ENCODE peak calls at places on chromosomes 4 and X, in five cellular contexts. One of them, this sample, is unnamed.

GRCh38 chrX:23993012-23993633 is 33.9 kb downstream of the KLHL15 start:
- DNase-seq in tibial nerve: no peak
- DNase-seq in fibroblast of lung: peak
- DNase-seq in Daoy: peak
- DNase-seq in endodermal cell: no peak
- DNase-seq in this sample: no peak

GRCh38 chr4:188372856-188373255 is 233.6 kb downstream of the TRIML1 start:
- DNase-seq in tibial nerve: no peak
- DNase-seq in endodermal cell: peak
- DNase-seq in fibroblast of lung: no peak
- DNase-seq in Daoy: no peak
- DNase-seq in this sample: no peak

GRCh38 chr4:152109585-152110509 is 349.0 kb upstream of the GATB start:
- DNase-seq in Daoy: no peak
- DNase-seq in tibial nerve: no peak
- DNase-seq in fibroblast of lung: no peak
- DNase-seq in endodermal cell: no peak
- DNase-seq in this sample: no peak

GRCh38 chrX:29653721-29654120 is 561.6 kb upstream of the MAGEB2 start:
- DNase-seq in tibial nerve: no peak
- DNase-seq in Daoy: no peak
- DNase-seq in fibroblast of lung: no peak
- DNase-seq in endodermal cell: no peak
- DNase-seq in this sample: no peak

GRCh38 chrX:110003167-110004156 is 548 bp downstream of the TMEM164 start:
- DNase-seq in endodermal cell: peak
- DNase-seq in Daoy: no peak
- DNase-seq in fibroblast of lung: peak
- DNase-seq in tibial nerve: no peak
- DNase-seq in this sample: peak

GRCh38 chr4:25928956-25929336 is 14.9 kb downstream of the SMIM20 start:
- DNase-seq in tibial nerve: no peak
- DNase-seq in fibroblast of lung: peak
- DNase-seq in Daoy: peak
- DNase-seq in endodermal cell: no peak
- DNase-seq in this sample: no peak

GRCh38 chr4:55021214-55021613 is 104.2 kb downstream of the KDR start:
- DNase-seq in tibial nerve: no peak
- DNase-seq in fibroblast of lung: no peak
- DNase-seq in endodermal cell: no peak
- DNase-seq in Daoy: no peak
- DNase-seq in this sample: no peak

GRCh38 chr4:11782859-11783258 is 354.2 kb upstream of the HS3ST1 start:
- DNase-seq in endodermal cell: no peak
- DNase-seq in fibroblast of lung: no peak
- DNase-seq in tibial nerve: no peak
- DNase-seq in Daoy: no peak
- DNase-seq in this sample: no peak

GRCh38 chrX:47174846-47175587 is 18.6 kb upstream of the UBA1 start:
- DNase-seq in fibroblast of lung: no peak
- DNase-seq in endodermal cell: no peak
- DNase-seq in Daoy: no peak
- DNase-seq in tibial nerve: no peak
- DNase-seq in this sample: peak

GRCh38 chr4:7358100-7358735 is 76.5 kb downstream of the PSAPL1 start:
- DNase-seq in tibial nerve: no peak
- DNase-seq in fibroblast of lung: peak
- DNase-seq in Daoy: peak
- DNase-seq in endodermal cell: no peak
- DNase-seq in this sample: no peak

GRCh38 chr4:105022811-105023667 is 123.6 kb upstream of the TET2 start:
- DNase-seq in Daoy: peak
- DNase-seq in tibial nerve: no peak
- DNase-seq in endodermal cell: peak
- DNase-seq in fibroblast of lung: peak
- DNase-seq in this sample: peak

GRCh38 chr4:786074-786741 is 39.7 kb downstream of the CPLX1 start:
- DNase-seq in endodermal cell: peak
- DNase-seq in Daoy: no peak
- DNase-seq in fibroblast of lung: no peak
- DNase-seq in tibial nerve: peak
- DNase-seq in this sample: peak

GRCh38 chrX:53294024-53294648 is 12.8 kb upstream of the IQSEC2 start:
- DNase-seq in endodermal cell: no peak
- DNase-seq in Daoy: no peak
- DNase-seq in tibial nerve: no peak
- DNase-seq in fibroblast of lung: no peak
- DNase-seq in this sample: no peak

GRCh38 chr4:183318656-183319055 is 1.4 kb downstream of the CLDN22 start:
- DNase-seq in Daoy: no peak
- DNase-seq in fibroblast of lung: no peak
- DNase-seq in tibial nerve: no peak
- DNase-seq in endodermal cell: no peak
- DNase-seq in this sample: no peak

GRCh38 chr4:77576351-77576750 is 29.3 kb upstream of the CXCL13 start:
- DNase-seq in tibial nerve: no peak
- DNase-seq in Daoy: no peak
- DNase-seq in fibroblast of lung: peak
- DNase-seq in endodermal cell: no peak
- DNase-seq in this sample: no peak

GRCh38 chrX:104270916-104271512 is 16.3 kb upstream of the ESX1 start:
- DNase-seq in fibroblast of lung: no peak
- DNase-seq in tibial nerve: peak
- DNase-seq in endodermal cell: peak
- DNase-seq in Daoy: peak
- DNase-seq in this sample: no peak

GRCh38 chr4:4569036-4569435 is 27.2 kb upstream of the STX18 start:
- DNase-seq in tibial nerve: no peak
- DNase-seq in Daoy: no peak
- DNase-seq in endodermal cell: no peak
- DNase-seq in fibroblast of lung: peak
- DNase-seq in this sample: no peak

GRCh38 chr4:7335363-7336066 is 99.2 kb downstream of the PSAPL1 start:
- DNase-seq in Daoy: peak
- DNase-seq in fibroblast of lung: no peak
- DNase-seq in tibial nerve: peak
- DNase-seq in endodermal cell: peak
- DNase-seq in this sample: peak

GRCh38 chrX:73127700-73128241 is 48.5 kb upstream of the PABPC1L2A start:
- DNase-seq in tibial nerve: no peak
- DNase-seq in fibroblast of lung: no peak
- DNase-seq in Daoy: peak
- DNase-seq in endodermal cell: peak
- DNase-seq in this sample: peak

GRCh38 chr4:77586953-77587383 is 18.7 kb upstream of the CXCL13 start:
- DNase-seq in Daoy: peak
- DNase-seq in tibial nerve: no peak
- DNase-seq in fibroblast of lung: peak
- DNase-seq in endodermal cell: no peak
- DNase-seq in this sample: no peak

This sample was measured in upper lobe of left lung.